ENCODE peak calls at places on chromosomes 5 and 9, in seven cellular contexts. One of them, this sample, is unnamed.

GRCh38 chr5:32030226-32030625 is 143.9 kb downstream of the GOLPH3 start:
- DNase-seq in right atrium auricular region: no peak
- DNase-seq in GF-D8: no peak
- DNase-seq in MCF 10A: peak; percentile 63
- DNase-seq in COR-L47: no peak
- DNase-seq in neural crest cell: no peak
- DNase-seq in HuH-7.5: no peak
- DNase-seq in this sample: no peak

GRCh38 chr5:147508711-147509040 is 1.2 kb downstream of the DPYSL3 start:
- DNase-seq in right atrium auricular region: no peak
- DNase-seq in GF-D8: no peak
- DNase-seq in MCF 10A: peak; percentile 8
- DNase-seq in COR-L47: no peak
- DNase-seq in neural crest cell: no peak
- DNase-seq in HuH-7.5: no peak
- DNase-seq in this sample: no peak

GRCh38 chr5:136674178-136674577 is 308.8 kb upstream of the TRPC7 start:
- DNase-seq in right atrium auricular region: no peak
- DNase-seq in GF-D8: no peak
- DNase-seq in MCF 10A: no peak
- DNase-seq in COR-L47: no peak
- DNase-seq in neural crest cell: no peak
- DNase-seq in HuH-7.5: no peak
- DNase-seq in this sample: no peak

GRCh38 chr5:69030663-69031062 is 63.2 kb upstream of the SLC30A5 start:
- DNase-seq in right atrium auricular region: no peak
- DNase-seq in GF-D8: no peak
- DNase-seq in MCF 10A: no peak
- DNase-seq in COR-L47: no peak
- DNase-seq in neural crest cell: no peak
- DNase-seq in HuH-7.5: no peak
- DNase-seq in this sample: no peak

GRCh38 chr9:89149726-89150125 is 28.9 kb downstream of the SHC3 start:
- DNase-seq in right atrium auricular region: no peak
- DNase-seq in GF-D8: no peak
- DNase-seq in MCF 10A: peak; percentile 50
- DNase-seq in COR-L47: no peak
- DNase-seq in neural crest cell: no peak
- DNase-seq in HuH-7.5: no peak
- DNase-seq in this sample: no peak

GRCh38 chr5:142892021-142892420 is 121.8 kb downstream of the ARHGAP26 start:
- DNase-seq in right atrium auricular region: no peak
- DNase-seq in GF-D8: no peak
- DNase-seq in MCF 10A: no peak
- DNase-seq in COR-L47: no peak
- DNase-seq in neural crest cell: no peak
- DNase-seq in HuH-7.5: no peak
- DNase-seq in this sample: no peak

GRCh38 chr5:149646564-149646963 is 65.3 kb downstream of the ARHGEF37 start:
- DNase-seq in right atrium auricular region: no peak
- DNase-seq in GF-D8: no peak
- DNase-seq in MCF 10A: peak; percentile 77
- DNase-seq in COR-L47: peak; percentile 86
- DNase-seq in neural crest cell: no peak
- DNase-seq in HuH-7.5: no peak
- DNase-seq in this sample: no peak

GRCh38 chr5:135391123-135391868 is 7.7 kb downstream of the MACROH2A1 start:
- DNase-seq in right atrium auricular region: no peak
- DNase-seq in GF-D8: no peak
- DNase-seq in MCF 10A: no peak
- DNase-seq in COR-L47: no peak
- DNase-seq in neural crest cell: no peak
- DNase-seq in HuH-7.5: no peak
- DNase-seq in this sample: peak; percentile 91

GRCh38 chr5:172959824-172960799 is 888 bp downstream of the RPL26L1 start:
- DNase-seq in right atrium auricular region: no peak
- DNase-seq in GF-D8: no peak
- DNase-seq in MCF 10A: no peak
- DNase-seq in COR-L47: no peak
- DNase-seq in neural crest cell: no peak
- DNase-seq in HuH-7.5: no peak
- DNase-seq in this sample: peak; percentile 54

GRCh38 chr5:169895876-169896275 is 84.4 kb downstream of the INSYN2B start:
- DNase-seq in right atrium auricular region: no peak
- DNase-seq in GF-D8: no peak
- DNase-seq in MCF 10A: no peak
- DNase-seq in COR-L47: no peak
- DNase-seq in neural crest cell: no peak
- DNase-seq in HuH-7.5: no peak
- DNase-seq in this sample: peak; percentile 37

GRCh38 chr5:135473956-135474670 is 22.0 kb upstream of the TIFAB start:
- DNase-seq in right atrium auricular region: no peak
- DNase-seq in GF-D8: no peak
- DNase-seq in MCF 10A: no peak
- DNase-seq in COR-L47: no peak
- DNase-seq in neural crest cell: no peak
- DNase-seq in HuH-7.5: no peak
- DNase-seq in this sample: no peak

GRCh38 chr9:135589596-135590485 is 28.3 kb downstream of the PAEP start:
- DNase-seq in right atrium auricular region: peak; percentile 34
- DNase-seq in GF-D8: no peak
- DNase-seq in MCF 10A: no peak
- DNase-seq in COR-L47: no peak
- DNase-seq in neural crest cell: no peak
- DNase-seq in HuH-7.5: no peak
- DNase-seq in this sample: peak; percentile 66

GRCh38 chr9:426976-427375 is 212.3 kb downstream of the DOCK8 start:
- DNase-seq in right atrium auricular region: no peak
- DNase-seq in GF-D8: no peak
- DNase-seq in MCF 10A: no peak
- DNase-seq in COR-L47: no peak
- DNase-seq in neural crest cell: no peak
- DNase-seq in HuH-7.5: no peak
- DNase-seq in this sample: no peak

GRCh38 chr5:36690041-36690941 is 83.9 kb downstream of the SLC1A3 start:
- DNase-seq in right atrium auricular region: peak; percentile 80
- DNase-seq in GF-D8: peak; percentile 60
- DNase-seq in MCF 10A: peak; percentile 89
- DNase-seq in COR-L47: peak; percentile 61
- DNase-seq in neural crest cell: peak; percentile 77
- DNase-seq in HuH-7.5: peak; percentile 94
- DNase-seq in this sample: peak; percentile 96

GRCh38 chr5:35416217-35416988 is 186.1 kb upstream of the PRLR start:
- DNase-seq in right atrium auricular region: no peak
- DNase-seq in GF-D8: no peak
- DNase-seq in MCF 10A: no peak
- DNase-seq in COR-L47: no peak
- DNase-seq in neural crest cell: no peak
- DNase-seq in HuH-7.5: no peak
- DNase-seq in this sample: no peak

GRCh38 chr9:101388507-101388993 is 3.7 kb upstream of the BAAT start:
- DNase-seq in right atrium auricular region: no peak
- DNase-seq in GF-D8: no peak
- DNase-seq in MCF 10A: no peak
- DNase-seq in COR-L47: peak; percentile 51
- DNase-seq in neural crest cell: no peak
- DNase-seq in HuH-7.5: no peak
- DNase-seq in this sample: no peak

GRCh38 chr9:80884180-80884579 is 805.2 kb downstream of the TLE1 start:
- DNase-seq in right atrium auricular region: no peak
- DNase-seq in GF-D8: no peak
- DNase-seq in MCF 10A: no peak
- DNase-seq in COR-L47: no peak
- DNase-seq in neural crest cell: no peak
- DNase-seq in HuH-7.5: no peak
- DNase-seq in this sample: no peak

GRCh38 chr9:131276107-131276888 is at the start of gene FAM78A:
- DNase-seq in right atrium auricular region: no peak
- DNase-seq in GF-D8: no peak
- DNase-seq in MCF 10A: no peak
- DNase-seq in COR-L47: no peak
- DNase-seq in neural crest cell: no peak
- DNase-seq in HuH-7.5: peak; percentile 82
- DNase-seq in this sample: peak; percentile 93

GRCh38 chr9:129125478-129125877 is 14.3 kb downstream of the PTPA start:
- DNase-seq in right atrium auricular region: no peak
- DNase-seq in GF-D8: no peak
- DNase-seq in MCF 10A: peak; percentile 97
- DNase-seq in COR-L47: no peak
- DNase-seq in neural crest cell: no peak
- DNase-seq in HuH-7.5: no peak
- DNase-seq in this sample: peak; percentile 95

GRCh38 chr5:74240783-74241750 is 399.5 kb downstream of the ENC1 start:
- DNase-seq in right atrium auricular region: no peak
- DNase-seq in GF-D8: peak; percentile 35
- DNase-seq in MCF 10A: peak; percentile 47
- DNase-seq in COR-L47: no peak
- DNase-seq in neural crest cell: no peak
- DNase-seq in HuH-7.5: no peak
- DNase-seq in this sample: no peak

GRCh38 chr5:16787278-16787677 is 148.8 kb downstream of the MYO10 start:
- DNase-seq in right atrium auricular region: no peak
- DNase-seq in GF-D8: no peak
- DNase-seq in MCF 10A: peak; percentile 66
- DNase-seq in COR-L47: peak; percentile 5
- DNase-seq in neural crest cell: no peak
- DNase-seq in HuH-7.5: no peak
- DNase-seq in this sample: no peak

GRCh38 chr9:12838546-12838945 is 63.7 kb downstream of the LURAP1L start:
- DNase-seq in right atrium auricular region: no peak
- DNase-seq in GF-D8: no peak
- DNase-seq in MCF 10A: no peak
- DNase-seq in COR-L47: no peak
- DNase-seq in neural crest cell: no peak
- DNase-seq in HuH-7.5: no peak
- DNase-seq in this sample: no peak

GRCh38 chr9:137797206-137798120 is 80.1 kb upstream of the CACNA1B start:
- DNase-seq in right atrium auricular region: no peak
- DNase-seq in GF-D8: no peak
- DNase-seq in MCF 10A: no peak
- DNase-seq in COR-L47: peak; percentile 52
- DNase-seq in neural crest cell: no peak
- DNase-seq in HuH-7.5: no peak
- DNase-seq in this sample: peak; percentile 43

GRCh38 chr9:124259273-124260078 is 1.7 kb downstream of the NEK6 start:
- DNase-seq in right atrium auricular region: peak; percentile 86
- DNase-seq in GF-D8: peak; percentile 11
- DNase-seq in MCF 10A: peak; percentile 93
- DNase-seq in COR-L47: no peak
- DNase-seq in neural crest cell: no peak
- DNase-seq in HuH-7.5: peak; percentile 74
- DNase-seq in this sample: peak; percentile 97

GRCh38 chr5:167671176-167671575 is 620.3 kb upstream of the WWC1 start:
- DNase-seq in right atrium auricular region: no peak
- DNase-seq in GF-D8: no peak
- DNase-seq in MCF 10A: no peak
- DNase-seq in COR-L47: no peak
- DNase-seq in neural crest cell: no peak
- DNase-seq in HuH-7.5: no peak
- DNase-seq in this sample: no peak

GRCh38 chr5:6731465-6732237 is 18.4 kb downstream of the TENT4A start:
- DNase-seq in right atrium auricular region: no peak
- DNase-seq in GF-D8: no peak
- DNase-seq in MCF 10A: no peak
- DNase-seq in COR-L47: no peak
- DNase-seq in neural crest cell: no peak
- DNase-seq in HuH-7.5: no peak
- DNase-seq in this sample: peak; percentile 88

GRCh38 chr5:178564842-178565550 is 25.2 kb downstream of the COL23A1 start:
- DNase-seq in right atrium auricular region: no peak
- DNase-seq in GF-D8: no peak
- DNase-seq in MCF 10A: no peak
- DNase-seq in COR-L47: no peak
- DNase-seq in neural crest cell: no peak
- DNase-seq in HuH-7.5: no peak
- DNase-seq in this sample: no peak

GRCh38 chr9:134178394-134178780 is 14.0 kb upstream of the RNU6ATAC start:
- DNase-seq in right atrium auricular region: no peak
- DNase-seq in GF-D8: no peak
- DNase-seq in MCF 10A: no peak
- DNase-seq in COR-L47: no peak
- DNase-seq in neural crest cell: no peak
- DNase-seq in HuH-7.5: no peak
- DNase-seq in this sample: peak; percentile 79

GRCh38 chr9:110714314-110714713 is 45.7 kb downstream of the MUSK start:
- DNase-seq in right atrium auricular region: no peak
- DNase-seq in GF-D8: no peak
- DNase-seq in MCF 10A: no peak
- DNase-seq in COR-L47: no peak
- DNase-seq in neural crest cell: no peak
- DNase-seq in HuH-7.5: no peak
- DNase-seq in this sample: no peak

GRCh38 chr9:125744616-125745387 is 2.4 kb upstream of the PBX3 start:
- DNase-seq in right atrium auricular region: no peak
- DNase-seq in GF-D8: no peak
- DNase-seq in MCF 10A: no peak
- DNase-seq in COR-L47: no peak
- DNase-seq in neural crest cell: no peak
- DNase-seq in HuH-7.5: no peak
- DNase-seq in this sample: peak; percentile 92

GRCh38 chr5:135031146-135031812 is 2.7 kb downstream of the PITX1 start:
- DNase-seq in right atrium auricular region: no peak
- DNase-seq in GF-D8: no peak
- DNase-seq in MCF 10A: no peak
- DNase-seq in COR-L47: no peak
- DNase-seq in neural crest cell: no peak
- DNase-seq in HuH-7.5: no peak
- DNase-seq in this sample: peak; percentile 96

GRCh38 chr5:168324864-168325615 is 33.6 kb downstream of the WWC1 start:
- DNase-seq in right atrium auricular region: no peak
- DNase-seq in GF-D8: no peak
- DNase-seq in MCF 10A: peak; percentile 86
- DNase-seq in COR-L47: no peak
- DNase-seq in neural crest cell: no peak
- DNase-seq in HuH-7.5: no peak
- DNase-seq in this sample: no peak

GRCh38 chr9:117424291-117424690 is 9.4 kb upstream of the ASTN2 start:
- DNase-seq in right atrium auricular region: no peak
- DNase-seq in GF-D8: no peak
- DNase-seq in MCF 10A: no peak
- DNase-seq in COR-L47: no peak
- DNase-seq in neural crest cell: no peak
- DNase-seq in HuH-7.5: no peak
- DNase-seq in this sample: no peak

GRCh38 chr9:115146581-115147021 is 28.6 kb upstream of the TNC start:
- DNase-seq in right atrium auricular region: no peak
- DNase-seq in GF-D8: no peak
- DNase-seq in MCF 10A: peak; percentile 33
- DNase-seq in COR-L47: no peak
- DNase-seq in neural crest cell: no peak
- DNase-seq in HuH-7.5: no peak
- DNase-seq in this sample: peak; percentile 76

GRCh38 chr5:65480306-65480865 is 1.3 kb downstream of the ADAMTS6 start:
- DNase-seq in right atrium auricular region: peak; percentile 88
- DNase-seq in GF-D8: no peak
- DNase-seq in MCF 10A: peak; percentile 74
- DNase-seq in COR-L47: peak; percentile 17
- DNase-seq in neural crest cell: no peak
- DNase-seq in HuH-7.5: no peak
- DNase-seq in this sample: no peak

GRCh38 chr9:133887540-133888047 is 104.5 kb downstream of the VAV2 start:
- DNase-seq in right atrium auricular region: no peak
- DNase-seq in GF-D8: no peak
- DNase-seq in MCF 10A: no peak
- DNase-seq in COR-L47: no peak
- DNase-seq in neural crest cell: no peak
- DNase-seq in HuH-7.5: no peak
- DNase-seq in this sample: no peak

GRCh38 chr9:37010180-37010579 is 23.9 kb downstream of the PAX5 start:
- DNase-seq in right atrium auricular region: no peak
- DNase-seq in GF-D8: no peak
- DNase-seq in MCF 10A: no peak
- DNase-seq in COR-L47: no peak
- DNase-seq in neural crest cell: no peak
- DNase-seq in HuH-7.5: no peak
- DNase-seq in this sample: no peak

GRCh38 chr5:26700759-26701384 is 337.5 kb downstream of the CDH9 start:
- DNase-seq in right atrium auricular region: no peak
- DNase-seq in GF-D8: peak; percentile 11
- DNase-seq in MCF 10A: peak; percentile 75
- DNase-seq in COR-L47: peak; percentile 78
- DNase-seq in neural crest cell: peak; percentile 56
- DNase-seq in HuH-7.5: peak; percentile 36
- DNase-seq in this sample: no peak